ENCODE peak calls at places on chromosome 15, in ten cellular contexts. One of them, this sample, is unnamed.

GRCh38 chr15:81235781-81236507 is 39.3 kb downstream of the IL16 start:
- DNase-seq in activated CD4-positive, alpha-beta T cell treated with anti-CD3 and anti-CD28 coated beads, Interleukin-2, amount 10 ng/mL, durations not matched to agents 7 days and 5 days: no peak
- DNase-seq in neural crest cell: no peak
- DNase-seq in aorta: no peak
- DNase-seq in AG08396: peak; percentile 80
- DNase-seq in heart left ventricle: no peak
- DNase-seq in stimulated activated CD4-positive, alpha-beta T cell treated with anti-CD3 and anti-CD28 coated beads, Interleukin-15, amount 100 ng/mL, for 24 hours: peak; percentile 9
- DNase-seq in T follicular helper cell: no peak
- DNase-seq in CD8-positive, alpha-beta memory T cell: no peak
- DNase-seq in NB4: peak; percentile 10
- DNase-seq in this sample: no peak

GRCh38 chr15:37824717-37825382 is 109.6 kb upstream of the TMCO5A start:
- DNase-seq in activated CD4-positive, alpha-beta T cell treated with anti-CD3 and anti-CD28 coated beads, Interleukin-2, amount 10 ng/mL, durations not matched to agents 7 days and 5 days: no peak
- DNase-seq in neural crest cell: no peak
- DNase-seq in aorta: no peak
- DNase-seq in AG08396: peak; percentile 82
- DNase-seq in heart left ventricle: no peak
- DNase-seq in stimulated activated CD4-positive, alpha-beta T cell treated with anti-CD3 and anti-CD28 coated beads, Interleukin-15, amount 100 ng/mL, for 24 hours: no peak
- DNase-seq in T follicular helper cell: no peak
- DNase-seq in CD8-positive, alpha-beta memory T cell: no peak
- DNase-seq in NB4: peak; percentile 42
- DNase-seq in this sample: no peak

GRCh38 chr15:80418892-80419537 is 14.8 kb downstream of the ARNT2 start:
- DNase-seq in activated CD4-positive, alpha-beta T cell treated with anti-CD3 and anti-CD28 coated beads, Interleukin-2, amount 10 ng/mL, durations not matched to agents 7 days and 5 days: peak; percentile 35
- DNase-seq in neural crest cell: peak; percentile 9
- DNase-seq in aorta: no peak
- DNase-seq in AG08396: peak; percentile 53
- DNase-seq in heart left ventricle: no peak
- DNase-seq in stimulated activated CD4-positive, alpha-beta T cell treated with anti-CD3 and anti-CD28 coated beads, Interleukin-15, amount 100 ng/mL, for 24 hours: peak; percentile 15
- DNase-seq in T follicular helper cell: no peak
- DNase-seq in CD8-positive, alpha-beta memory T cell: no peak
- DNase-seq in NB4: peak; percentile 54
- DNase-seq in this sample: no peak

GRCh38 chr15:47959617-47960398 is 161.0 kb upstream of the SLC24A5 start:
- DNase-seq in activated CD4-positive, alpha-beta T cell treated with anti-CD3 and anti-CD28 coated beads, Interleukin-2, amount 10 ng/mL, durations not matched to agents 7 days and 5 days: no peak
- DNase-seq in neural crest cell: no peak
- DNase-seq in aorta: no peak
- DNase-seq in AG08396: no peak
- DNase-seq in heart left ventricle: no peak
- DNase-seq in stimulated activated CD4-positive, alpha-beta T cell treated with anti-CD3 and anti-CD28 coated beads, Interleukin-15, amount 100 ng/mL, for 24 hours: no peak
- DNase-seq in T follicular helper cell: no peak
- DNase-seq in CD8-positive, alpha-beta memory T cell: no peak
- DNase-seq in NB4: peak; percentile 3
- DNase-seq in this sample: no peak

GRCh38 chr15:40456299-40456712 is 14.5 kb upstream of the CHST14 start:
- DNase-seq in activated CD4-positive, alpha-beta T cell treated with anti-CD3 and anti-CD28 coated beads, Interleukin-2, amount 10 ng/mL, durations not matched to agents 7 days and 5 days: no peak
- DNase-seq in neural crest cell: no peak
- DNase-seq in aorta: peak; percentile 61
- DNase-seq in AG08396: no peak
- DNase-seq in heart left ventricle: no peak
- DNase-seq in stimulated activated CD4-positive, alpha-beta T cell treated with anti-CD3 and anti-CD28 coated beads, Interleukin-15, amount 100 ng/mL, for 24 hours: no peak
- DNase-seq in T follicular helper cell: no peak
- DNase-seq in CD8-positive, alpha-beta memory T cell: no peak
- DNase-seq in NB4: no peak
- DNase-seq in this sample: no peak

GRCh38 chr15:67359431-67360082 is 105.0 kb downstream of the IQCH start:
- DNase-seq in activated CD4-positive, alpha-beta T cell treated with anti-CD3 and anti-CD28 coated beads, Interleukin-2, amount 10 ng/mL, durations not matched to agents 7 days and 5 days: no peak
- DNase-seq in neural crest cell: no peak
- DNase-seq in aorta: no peak
- DNase-seq in AG08396: no peak
- DNase-seq in heart left ventricle: no peak
- DNase-seq in stimulated activated CD4-positive, alpha-beta T cell treated with anti-CD3 and anti-CD28 coated beads, Interleukin-15, amount 100 ng/mL, for 24 hours: no peak
- DNase-seq in T follicular helper cell: no peak
- DNase-seq in CD8-positive, alpha-beta memory T cell: no peak
- DNase-seq in NB4: no peak
- DNase-seq in this sample: no peak

GRCh38 chr15:70892912-70893560 is 410 bp downstream of the LRRC49 start:
- DNase-seq in activated CD4-positive, alpha-beta T cell treated with anti-CD3 and anti-CD28 coated beads, Interleukin-2, amount 10 ng/mL, durations not matched to agents 7 days and 5 days: no peak
- DNase-seq in neural crest cell: no peak
- DNase-seq in aorta: peak; percentile 69
- DNase-seq in AG08396: peak; percentile 55
- DNase-seq in heart left ventricle: peak; percentile 32
- DNase-seq in stimulated activated CD4-positive, alpha-beta T cell treated with anti-CD3 and anti-CD28 coated beads, Interleukin-15, amount 100 ng/mL, for 24 hours: peak; percentile 7
- DNase-seq in T follicular helper cell: no peak
- DNase-seq in CD8-positive, alpha-beta memory T cell: no peak
- DNase-seq in NB4: peak; percentile 54
- DNase-seq in this sample: no peak

GRCh38 chr15:25245801-25246622 is 192.8 kb downstream of the UBE3A start:
- DNase-seq in activated CD4-positive, alpha-beta T cell treated with anti-CD3 and anti-CD28 coated beads, Interleukin-2, amount 10 ng/mL, durations not matched to agents 7 days and 5 days: no peak
- DNase-seq in neural crest cell: no peak
- DNase-seq in aorta: peak; percentile 55
- DNase-seq in AG08396: no peak
- DNase-seq in heart left ventricle: no peak
- DNase-seq in stimulated activated CD4-positive, alpha-beta T cell treated with anti-CD3 and anti-CD28 coated beads, Interleukin-15, amount 100 ng/mL, for 24 hours: no peak
- DNase-seq in T follicular helper cell: no peak
- DNase-seq in CD8-positive, alpha-beta memory T cell: no peak
- DNase-seq in NB4: no peak
- DNase-seq in this sample: no peak

GRCh38 chr15:65258863-65259262 is 27.8 kb downstream of the PARP16 start:
- DNase-seq in activated CD4-positive, alpha-beta T cell treated with anti-CD3 and anti-CD28 coated beads, Interleukin-2, amount 10 ng/mL, durations not matched to agents 7 days and 5 days: no peak
- DNase-seq in neural crest cell: no peak
- DNase-seq in aorta: no peak
- DNase-seq in AG08396: no peak
- DNase-seq in heart left ventricle: no peak
- DNase-seq in stimulated activated CD4-positive, alpha-beta T cell treated with anti-CD3 and anti-CD28 coated beads, Interleukin-15, amount 100 ng/mL, for 24 hours: no peak
- DNase-seq in T follicular helper cell: no peak
- DNase-seq in CD8-positive, alpha-beta memory T cell: no peak
- DNase-seq in NB4: no peak
- DNase-seq in this sample: no peak

GRCh38 chr15:36948982-36949381 is 151.4 kb downstream of the MEIS2 start:
- DNase-seq in activated CD4-positive, alpha-beta T cell treated with anti-CD3 and anti-CD28 coated beads, Interleukin-2, amount 10 ng/mL, durations not matched to agents 7 days and 5 days: no peak
- DNase-seq in neural crest cell: no peak
- DNase-seq in aorta: no peak
- DNase-seq in AG08396: no peak
- DNase-seq in heart left ventricle: no peak
- DNase-seq in stimulated activated CD4-positive, alpha-beta T cell treated with anti-CD3 and anti-CD28 coated beads, Interleukin-15, amount 100 ng/mL, for 24 hours: no peak
- DNase-seq in T follicular helper cell: no peak
- DNase-seq in CD8-positive, alpha-beta memory T cell: no peak
- DNase-seq in NB4: no peak
- DNase-seq in this sample: no peak

GRCh38 chr15:41870689-41871081 is 23.2 kb downstream of the SPTBN5 start:
- DNase-seq in activated CD4-positive, alpha-beta T cell treated with anti-CD3 and anti-CD28 coated beads, Interleukin-2, amount 10 ng/mL, durations not matched to agents 7 days and 5 days: peak; percentile 70
- DNase-seq in neural crest cell: no peak
- DNase-seq in aorta: no peak
- DNase-seq in AG08396: peak; percentile 70
- DNase-seq in heart left ventricle: no peak
- DNase-seq in stimulated activated CD4-positive, alpha-beta T cell treated with anti-CD3 and anti-CD28 coated beads, Interleukin-15, amount 100 ng/mL, for 24 hours: peak; percentile 79
- DNase-seq in T follicular helper cell: peak; percentile 44
- DNase-seq in CD8-positive, alpha-beta memory T cell: peak; percentile 75
- DNase-seq in NB4: no peak
- DNase-seq in this sample: no peak

GRCh38 chr15:34818531-34818930 is 23.2 kb upstream of the ACTC1 start:
- DNase-seq in activated CD4-positive, alpha-beta T cell treated with anti-CD3 and anti-CD28 coated beads, Interleukin-2, amount 10 ng/mL, durations not matched to agents 7 days and 5 days: no peak
- DNase-seq in neural crest cell: no peak
- DNase-seq in aorta: no peak
- DNase-seq in AG08396: no peak
- DNase-seq in heart left ventricle: no peak
- DNase-seq in stimulated activated CD4-positive, alpha-beta T cell treated with anti-CD3 and anti-CD28 coated beads, Interleukin-15, amount 100 ng/mL, for 24 hours: no peak
- DNase-seq in T follicular helper cell: no peak
- DNase-seq in CD8-positive, alpha-beta memory T cell: no peak
- DNase-seq in NB4: no peak
- DNase-seq in this sample: no peak

GRCh38 chr15:70096975-70097336 is 761 bp downstream of the TLE3 start:
- DNase-seq in activated CD4-positive, alpha-beta T cell treated with anti-CD3 and anti-CD28 coated beads, Interleukin-2, amount 10 ng/mL, durations not matched to agents 7 days and 5 days: no peak
- DNase-seq in neural crest cell: peak; percentile 32
- DNase-seq in aorta: no peak
- DNase-seq in AG08396: no peak
- DNase-seq in heart left ventricle: no peak
- DNase-seq in stimulated activated CD4-positive, alpha-beta T cell treated with anti-CD3 and anti-CD28 coated beads, Interleukin-15, amount 100 ng/mL, for 24 hours: no peak
- DNase-seq in T follicular helper cell: no peak
- DNase-seq in CD8-positive, alpha-beta memory T cell: no peak
- DNase-seq in NB4: no peak
- DNase-seq in this sample: peak; percentile 49

GRCh38 chr15:39246523-39246922 is 334.4 kb upstream of the THBS1 start:
- DNase-seq in activated CD4-positive, alpha-beta T cell treated with anti-CD3 and anti-CD28 coated beads, Interleukin-2, amount 10 ng/mL, durations not matched to agents 7 days and 5 days: no peak
- DNase-seq in neural crest cell: no peak
- DNase-seq in aorta: no peak
- DNase-seq in AG08396: no peak
- DNase-seq in heart left ventricle: no peak
- DNase-seq in stimulated activated CD4-positive, alpha-beta T cell treated with anti-CD3 and anti-CD28 coated beads, Interleukin-15, amount 100 ng/mL, for 24 hours: no peak
- DNase-seq in T follicular helper cell: no peak
- DNase-seq in CD8-positive, alpha-beta memory T cell: no peak
- DNase-seq in NB4: no peak
- DNase-seq in this sample: no peak

This sample was measured in neuronal stem cell.